ENCODE peak calls at places on chromosomes 5 and 9, in eight cellular contexts. One of them, this sample, is unnamed.

GRCh38 chr5:44774279-44774880 is 34.4 kb upstream of the MRPS30 start:
- DNase-seq in ACHN: peak
- DNase-seq in activated CD8-positive, alpha-beta memory T cell treated with anti-CD3 and anti-CD28 coated beads for 1 hour: no peak
- DNase-seq in choroid plexus epithelial cell: peak
- DNase-seq in small intestine: peak
- DNase-seq in brain microvascular endothelial cell: peak
- DNase-seq in HTR-8/SVneo: peak
- DNase-seq in stimulated activated CD4-positive, alpha-beta T cell treated with anti-CD3 and anti-CD28 coated beads, Interleukin-2, amount 100 ng/mL, for 48 hours: no peak
- DNase-seq in this sample: peak

GRCh38 chr5:57033103-57033502 is 81.2 kb upstream of the MIER3 start:
- DNase-seq in ACHN: no peak
- DNase-seq in activated CD8-positive, alpha-beta memory T cell treated with anti-CD3 and anti-CD28 coated beads for 1 hour: no peak
- DNase-seq in choroid plexus epithelial cell: no peak
- DNase-seq in small intestine: peak
- DNase-seq in brain microvascular endothelial cell: no peak
- DNase-seq in HTR-8/SVneo: no peak
- DNase-seq in stimulated activated CD4-positive, alpha-beta T cell treated with anti-CD3 and anti-CD28 coated beads, Interleukin-2, amount 100 ng/mL, for 48 hours: no peak
- DNase-seq in this sample: no peak

GRCh38 chr9:13900449-13900848 is 413.5 kb downstream of the NFIB start:
- DNase-seq in ACHN: no peak
- DNase-seq in activated CD8-positive, alpha-beta memory T cell treated with anti-CD3 and anti-CD28 coated beads for 1 hour: no peak
- DNase-seq in choroid plexus epithelial cell: no peak
- DNase-seq in small intestine: no peak
- DNase-seq in brain microvascular endothelial cell: no peak
- DNase-seq in HTR-8/SVneo: no peak
- DNase-seq in stimulated activated CD4-positive, alpha-beta T cell treated with anti-CD3 and anti-CD28 coated beads, Interleukin-2, amount 100 ng/mL, for 48 hours: no peak
- DNase-seq in this sample: no peak

GRCh38 chr5:75690669-75691068 is 26.6 kb downstream of the POC5 start:
- DNase-seq in ACHN: no peak
- DNase-seq in activated CD8-positive, alpha-beta memory T cell treated with anti-CD3 and anti-CD28 coated beads for 1 hour: no peak
- DNase-seq in choroid plexus epithelial cell: no peak
- DNase-seq in small intestine: no peak
- DNase-seq in brain microvascular endothelial cell: no peak
- DNase-seq in HTR-8/SVneo: no peak
- DNase-seq in stimulated activated CD4-positive, alpha-beta T cell treated with anti-CD3 and anti-CD28 coated beads, Interleukin-2, amount 100 ng/mL, for 48 hours: no peak
- DNase-seq in this sample: no peak

GRCh38 chr5:133519191-133519590 is 93.2 kb downstream of the FSTL4 start:
- DNase-seq in ACHN: no peak
- DNase-seq in activated CD8-positive, alpha-beta memory T cell treated with anti-CD3 and anti-CD28 coated beads for 1 hour: no peak
- DNase-seq in choroid plexus epithelial cell: no peak
- DNase-seq in small intestine: no peak
- DNase-seq in brain microvascular endothelial cell: no peak
- DNase-seq in HTR-8/SVneo: no peak
- DNase-seq in stimulated activated CD4-positive, alpha-beta T cell treated with anti-CD3 and anti-CD28 coated beads, Interleukin-2, amount 100 ng/mL, for 48 hours: no peak
- DNase-seq in this sample: no peak

GRCh38 chr5:35012365-35012764 is 35.4 kb downstream of the AGXT2 start:
- DNase-seq in ACHN: no peak
- DNase-seq in activated CD8-positive, alpha-beta memory T cell treated with anti-CD3 and anti-CD28 coated beads for 1 hour: no peak
- DNase-seq in choroid plexus epithelial cell: no peak
- DNase-seq in small intestine: no peak
- DNase-seq in brain microvascular endothelial cell: no peak
- DNase-seq in HTR-8/SVneo: no peak
- DNase-seq in stimulated activated CD4-positive, alpha-beta T cell treated with anti-CD3 and anti-CD28 coated beads, Interleukin-2, amount 100 ng/mL, for 48 hours: no peak
- DNase-seq in this sample: no peak

GRCh38 chr5:1750469-1750868 is 49.2 kb downstream of the MRPL36 start:
- DNase-seq in ACHN: no peak
- DNase-seq in activated CD8-positive, alpha-beta memory T cell treated with anti-CD3 and anti-CD28 coated beads for 1 hour: no peak
- DNase-seq in choroid plexus epithelial cell: no peak
- DNase-seq in small intestine: no peak
- DNase-seq in brain microvascular endothelial cell: no peak
- DNase-seq in HTR-8/SVneo: no peak
- DNase-seq in stimulated activated CD4-positive, alpha-beta T cell treated with anti-CD3 and anti-CD28 coated beads, Interleukin-2, amount 100 ng/mL, for 48 hours: no peak
- DNase-seq in this sample: no peak

GRCh38 chr5:1788200-1788599 is 11.4 kb downstream of the MRPL36 start:
- DNase-seq in ACHN: no peak
- DNase-seq in activated CD8-positive, alpha-beta memory T cell treated with anti-CD3 and anti-CD28 coated beads for 1 hour: no peak
- DNase-seq in choroid plexus epithelial cell: no peak
- DNase-seq in small intestine: no peak
- DNase-seq in brain microvascular endothelial cell: no peak
- DNase-seq in HTR-8/SVneo: no peak
- DNase-seq in stimulated activated CD4-positive, alpha-beta T cell treated with anti-CD3 and anti-CD28 coated beads, Interleukin-2, amount 100 ng/mL, for 48 hours: no peak
- DNase-seq in this sample: no peak

GRCh38 chr5:25345240-25345771 is 700.5 kb upstream of the CDH10 start:
- DNase-seq in ACHN: no peak
- DNase-seq in activated CD8-positive, alpha-beta memory T cell treated with anti-CD3 and anti-CD28 coated beads for 1 hour: no peak
- DNase-seq in choroid plexus epithelial cell: no peak
- DNase-seq in small intestine: no peak
- DNase-seq in brain microvascular endothelial cell: no peak
- DNase-seq in HTR-8/SVneo: no peak
- DNase-seq in stimulated activated CD4-positive, alpha-beta T cell treated with anti-CD3 and anti-CD28 coated beads, Interleukin-2, amount 100 ng/mL, for 48 hours: no peak
- DNase-seq in this sample: no peak

GRCh38 chr9:121807918-121808278 is 156.5 kb downstream of the DAB2IP start:
- DNase-seq in ACHN: no peak
- DNase-seq in activated CD8-positive, alpha-beta memory T cell treated with anti-CD3 and anti-CD28 coated beads for 1 hour: no peak
- DNase-seq in choroid plexus epithelial cell: no peak
- DNase-seq in small intestine: no peak
- DNase-seq in brain microvascular endothelial cell: no peak
- DNase-seq in HTR-8/SVneo: no peak
- DNase-seq in stimulated activated CD4-positive, alpha-beta T cell treated with anti-CD3 and anti-CD28 coated beads, Interleukin-2, amount 100 ng/mL, for 48 hours: no peak
- DNase-seq in this sample: no peak

GRCh38 chr5:45507174-45507573 is 189.0 kb downstream of the HCN1 start:
- DNase-seq in ACHN: peak
- DNase-seq in activated CD8-positive, alpha-beta memory T cell treated with anti-CD3 and anti-CD28 coated beads for 1 hour: no peak
- DNase-seq in choroid plexus epithelial cell: no peak
- DNase-seq in small intestine: no peak
- DNase-seq in brain microvascular endothelial cell: no peak
- DNase-seq in HTR-8/SVneo: no peak
- DNase-seq in stimulated activated CD4-positive, alpha-beta T cell treated with anti-CD3 and anti-CD28 coated beads, Interleukin-2, amount 100 ng/mL, for 48 hours: no peak
- DNase-seq in this sample: no peak

GRCh38 chr5:122392224-122392623 is 80.2 kb downstream of the SNCAIP start:
- DNase-seq in ACHN: no peak
- DNase-seq in activated CD8-positive, alpha-beta memory T cell treated with anti-CD3 and anti-CD28 coated beads for 1 hour: no peak
- DNase-seq in choroid plexus epithelial cell: no peak
- DNase-seq in small intestine: no peak
- DNase-seq in brain microvascular endothelial cell: no peak
- DNase-seq in HTR-8/SVneo: no peak
- DNase-seq in stimulated activated CD4-positive, alpha-beta T cell treated with anti-CD3 and anti-CD28 coated beads, Interleukin-2, amount 100 ng/mL, for 48 hours: no peak
- DNase-seq in this sample: no peak

GRCh38 chr9:73080110-73080683 is 71.5 kb upstream of the ANXA1 start:
- DNase-seq in ACHN: no peak
- DNase-seq in activated CD8-positive, alpha-beta memory T cell treated with anti-CD3 and anti-CD28 coated beads for 1 hour: no peak
- DNase-seq in choroid plexus epithelial cell: no peak
- DNase-seq in small intestine: no peak
- DNase-seq in brain microvascular endothelial cell: no peak
- DNase-seq in HTR-8/SVneo: no peak
- DNase-seq in stimulated activated CD4-positive, alpha-beta T cell treated with anti-CD3 and anti-CD28 coated beads, Interleukin-2, amount 100 ng/mL, for 48 hours: no peak
- DNase-seq in this sample: no peak

GRCh38 chr5:8906303-8906967 is 639.4 kb downstream of the SEMA5A start:
- DNase-seq in ACHN: no peak
- DNase-seq in activated CD8-positive, alpha-beta memory T cell treated with anti-CD3 and anti-CD28 coated beads for 1 hour: no peak
- DNase-seq in choroid plexus epithelial cell: peak
- DNase-seq in small intestine: no peak
- DNase-seq in brain microvascular endothelial cell: peak
- DNase-seq in HTR-8/SVneo: peak
- DNase-seq in stimulated activated CD4-positive, alpha-beta T cell treated with anti-CD3 and anti-CD28 coated beads, Interleukin-2, amount 100 ng/mL, for 48 hours: no peak
- DNase-seq in this sample: peak

GRCh38 chr5:99104538-99105132 is 175.8 kb upstream of the CHD1 start:
- DNase-seq in ACHN: peak
- DNase-seq in activated CD8-positive, alpha-beta memory T cell treated with anti-CD3 and anti-CD28 coated beads for 1 hour: no peak
- DNase-seq in choroid plexus epithelial cell: peak
- DNase-seq in small intestine: peak
- DNase-seq in brain microvascular endothelial cell: no peak
- DNase-seq in HTR-8/SVneo: peak
- DNase-seq in stimulated activated CD4-positive, alpha-beta T cell treated with anti-CD3 and anti-CD28 coated beads, Interleukin-2, amount 100 ng/mL, for 48 hours: no peak
- DNase-seq in this sample: peak

GRCh38 chr5:86894006-86894560 is 276.3 kb downstream of the COX7C start:
- DNase-seq in ACHN: no peak
- DNase-seq in activated CD8-positive, alpha-beta memory T cell treated with anti-CD3 and anti-CD28 coated beads for 1 hour: no peak
- DNase-seq in choroid plexus epithelial cell: no peak
- DNase-seq in small intestine: no peak
- DNase-seq in brain microvascular endothelial cell: no peak
- DNase-seq in HTR-8/SVneo: no peak
- DNase-seq in stimulated activated CD4-positive, alpha-beta T cell treated with anti-CD3 and anti-CD28 coated beads, Interleukin-2, amount 100 ng/mL, for 48 hours: no peak
- DNase-seq in this sample: no peak

GRCh38 chr5:142324377-142324870 is 397 bp downstream of the SPRY4 start:
- DNase-seq in ACHN: peak
- DNase-seq in activated CD8-positive, alpha-beta memory T cell treated with anti-CD3 and anti-CD28 coated beads for 1 hour: no peak
- DNase-seq in choroid plexus epithelial cell: no peak
- DNase-seq in small intestine: no peak
- DNase-seq in brain microvascular endothelial cell: no peak
- DNase-seq in HTR-8/SVneo: no peak
- DNase-seq in stimulated activated CD4-positive, alpha-beta T cell treated with anti-CD3 and anti-CD28 coated beads, Interleukin-2, amount 100 ng/mL, for 48 hours: no peak
- DNase-seq in this sample: no peak

GRCh38 chr5:76801159-76801802 is 17.5 kb upstream of the F2RL1 start:
- DNase-seq in ACHN: no peak
- DNase-seq in activated CD8-positive, alpha-beta memory T cell treated with anti-CD3 and anti-CD28 coated beads for 1 hour: no peak
- DNase-seq in choroid plexus epithelial cell: peak
- DNase-seq in small intestine: peak
- DNase-seq in brain microvascular endothelial cell: peak
- DNase-seq in HTR-8/SVneo: no peak
- DNase-seq in stimulated activated CD4-positive, alpha-beta T cell treated with anti-CD3 and anti-CD28 coated beads, Interleukin-2, amount 100 ng/mL, for 48 hours: no peak
- DNase-seq in this sample: no peak

GRCh38 chr5:67998709-67999251 is 216.8 kb upstream of the PIK3R1 start:
- DNase-seq in ACHN: no peak
- DNase-seq in activated CD8-positive, alpha-beta memory T cell treated with anti-CD3 and anti-CD28 coated beads for 1 hour: no peak
- DNase-seq in choroid plexus epithelial cell: peak
- DNase-seq in small intestine: no peak
- DNase-seq in brain microvascular endothelial cell: peak
- DNase-seq in HTR-8/SVneo: peak
- DNase-seq in stimulated activated CD4-positive, alpha-beta T cell treated with anti-CD3 and anti-CD28 coated beads, Interleukin-2, amount 100 ng/mL, for 48 hours: no peak
- DNase-seq in this sample: no peak

GRCh38 chr5:65199988-65200668 is 281.6 kb downstream of the ADAMTS6 start:
- DNase-seq in ACHN: peak
- DNase-seq in activated CD8-positive, alpha-beta memory T cell treated with anti-CD3 and anti-CD28 coated beads for 1 hour: no peak
- DNase-seq in choroid plexus epithelial cell: peak
- DNase-seq in small intestine: no peak
- DNase-seq in brain microvascular endothelial cell: no peak
- DNase-seq in HTR-8/SVneo: no peak
- DNase-seq in stimulated activated CD4-positive, alpha-beta T cell treated with anti-CD3 and anti-CD28 coated beads, Interleukin-2, amount 100 ng/mL, for 48 hours: no peak
- DNase-seq in this sample: peak

GRCh38 chr9:34575775-34576592 is 13.5 kb downstream of the CNTFR start:
- DNase-seq in ACHN: no peak
- DNase-seq in activated CD8-positive, alpha-beta memory T cell treated with anti-CD3 and anti-CD28 coated beads for 1 hour: no peak
- DNase-seq in choroid plexus epithelial cell: no peak
- DNase-seq in small intestine: peak
- DNase-seq in brain microvascular endothelial cell: no peak
- DNase-seq in HTR-8/SVneo: no peak
- DNase-seq in stimulated activated CD4-positive, alpha-beta T cell treated with anti-CD3 and anti-CD28 coated beads, Interleukin-2, amount 100 ng/mL, for 48 hours: no peak
- DNase-seq in this sample: no peak

GRCh38 chr9:86176468-86176867 is 77.1 kb upstream of the GOLM1 start:
- DNase-seq in ACHN: no peak
- DNase-seq in activated CD8-positive, alpha-beta memory T cell treated with anti-CD3 and anti-CD28 coated beads for 1 hour: no peak
- DNase-seq in choroid plexus epithelial cell: no peak
- DNase-seq in small intestine: peak
- DNase-seq in brain microvascular endothelial cell: no peak
- DNase-seq in HTR-8/SVneo: peak
- DNase-seq in stimulated activated CD4-positive, alpha-beta T cell treated with anti-CD3 and anti-CD28 coated beads, Interleukin-2, amount 100 ng/mL, for 48 hours: no peak
- DNase-seq in this sample: no peak

GRCh38 chr9:71524446-71524845 is 243.9 kb downstream of the CEMIP2 start:
- DNase-seq in ACHN: no peak
- DNase-seq in activated CD8-positive, alpha-beta memory T cell treated with anti-CD3 and anti-CD28 coated beads for 1 hour: no peak
- DNase-seq in choroid plexus epithelial cell: no peak
- DNase-seq in small intestine: no peak
- DNase-seq in brain microvascular endothelial cell: no peak
- DNase-seq in HTR-8/SVneo: no peak
- DNase-seq in stimulated activated CD4-positive, alpha-beta T cell treated with anti-CD3 and anti-CD28 coated beads, Interleukin-2, amount 100 ng/mL, for 48 hours: no peak
- DNase-seq in this sample: no peak

GRCh38 chr5:13632676-13633075 is 311.8 kb downstream of the DNAH5 start:
- DNase-seq in ACHN: no peak
- DNase-seq in activated CD8-positive, alpha-beta memory T cell treated with anti-CD3 and anti-CD28 coated beads for 1 hour: no peak
- DNase-seq in choroid plexus epithelial cell: no peak
- DNase-seq in small intestine: no peak
- DNase-seq in brain microvascular endothelial cell: no peak
- DNase-seq in HTR-8/SVneo: peak
- DNase-seq in stimulated activated CD4-positive, alpha-beta T cell treated with anti-CD3 and anti-CD28 coated beads, Interleukin-2, amount 100 ng/mL, for 48 hours: no peak
- DNase-seq in this sample: no peak

This sample was measured in HS-5.